ENCODE peak calls at places on chromosomes 16 and 17, in eight cellular contexts. E is breast epithelium, G is lower leg skin, A is BE2C, B is brain microvascular endothelial cell, D is A549, Q is endothelial cell, J is bronchial epithelial cell. Z is an unnamed sample.

GRCh38 chr17:34909040-34909439 is 52.2 kb downstream of the CCT6B start:
- DNase-seq in E (no peak), G (no peak), A (no peak), B (no peak), D (no peak), Q (no peak), J (no peak), Z (no peak)

GRCh38 chr16:80323187-80323807 is 217.5 kb upstream of the DYNLRB2 start:
- DNase-seq in E (no peak), G (no peak), A (no peak), B (no peak), D (no peak), Q (no peak), J (no peak), Z (no peak)

GRCh38 chr16:22425036-22425801 is 50.8 kb upstream of the CDR2 start:
- DNase-seq in E (peak), G (peak), A (no peak), B (no peak), D (no peak), Q (no peak), J (no peak), Z (no peak)

GRCh38 chr16:54204756-54205155 is 81.8 kb downstream of the IRX3 start:
- DNase-seq in E (no peak), G (peak), A (no peak), B (no peak), D (no peak), Q (no peak), J (no peak), Z (no peak)

GRCh38 chr16:200388-200787 is 20.1 kb downstream of the HBQ1 start:
- DNase-seq in E (no peak), G (no peak), A (no peak), B (peak), D (no peak), Q (no peak), J (peak), Z (no peak)

GRCh38 chr16:25493136-25493811 is 198.5 kb upstream of the HS3ST4 start:
- DNase-seq in E (no peak), G (no peak), A (no peak), B (no peak), D (no peak), Q (no peak), J (peak), Z (no peak)

GRCh38 chr17:77569846-77570564 is 388.5 kb upstream of the TNRC6C start:
- DNase-seq in E (no peak), G (no peak), A (no peak), B (no peak), D (no peak), Q (no peak), J (no peak), Z (no peak)

GRCh38 chr16:96935-97381 is 18.9 kb downstream of the MPG start:
- DNase-seq in E (peak), G (peak), A (peak), B (peak), D (peak), Q (peak), J (peak), Z (peak)

GRCh38 chr17:64218066-64218465 is 45.0 kb downstream of the TEX2 start:
- DNase-seq in E (no peak), G (no peak), A (no peak), B (no peak), D (no peak), Q (no peak), J (no peak), Z (no peak)

GRCh38 chr17:71327376-71328059 is 793.3 kb upstream of the SOX9 start:
- DNase-seq in E (no peak), G (no peak), A (no peak), B (peak), D (no peak), Q (no peak), J (peak), Z (no peak)

GRCh38 chr17:37885136-37885535 is 39.1 kb upstream of the TBC1D3K start:
- DNase-seq in E (no peak), G (no peak), A (no peak), B (no peak), D (no peak), Q (no peak), J (no peak), Z (no peak)

GRCh38 chr17:70168979-70169706 is at the start of gene KCNJ2:
- DNase-seq in E (peak), G (peak), A (peak), B (peak), D (peak), Q (peak), J (peak), Z (peak)

GRCh38 chr16:30775381-30776099 is 11.5 kb downstream of the ZNF629 start:
- DNase-seq in E (peak), G (peak), A (peak), B (peak), D (peak), Q (peak), J (peak), Z (peak)

GRCh38 chr17:40791808-40792436 is 7.8 kb downstream of the KRT28 start:
- DNase-seq in E (no peak), G (no peak), A (no peak), B (peak), D (peak), Q (no peak), J (peak), Z (no peak)

GRCh38 chr17:73188011-73188410 is 4.8 kb upstream of the COG1 start:
- DNase-seq in E (no peak), G (no peak), A (no peak), B (no peak), D (no peak), Q (no peak), J (no peak), Z (no peak)

GRCh38 chr17:80252871-80253270 is 7.8 kb upstream of the RNF213 start:
- DNase-seq in E (peak), G (no peak), A (peak), B (no peak), D (peak), Q (peak), J (peak), Z (no peak)
- TF ChIP-seq CTCF in E (peak), G (no peak), A (peak), B (peak), D (peak), Q (no peak), J (peak), Z (peak)

DNA sequence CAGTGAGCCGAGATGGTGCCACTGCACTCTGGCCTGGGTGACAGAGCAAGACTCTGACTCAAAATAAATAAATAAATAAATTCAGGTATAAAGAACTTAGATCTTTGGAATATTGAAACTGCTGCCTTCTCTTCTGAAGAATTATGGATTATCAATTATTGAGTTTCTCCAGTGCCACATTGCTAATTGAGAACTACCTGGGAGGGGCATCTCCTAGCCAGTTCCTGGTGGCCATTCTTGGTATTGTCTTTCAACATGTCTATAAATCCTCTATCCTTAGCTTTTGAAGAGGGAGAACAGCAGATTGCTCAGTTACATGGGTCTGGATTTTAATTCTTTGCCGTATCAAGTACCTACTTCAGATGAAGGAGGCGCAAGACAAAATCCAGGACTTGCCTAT is 29.2 kb downstream of the CALCOCO2 start:
- DNase-seq in E (no peak), G (no peak), A (no peak), B (no peak), D (no peak), Q (no peak), J (no peak), Z (no peak)
- TF ChIP-seq CTCF in E (no peak), G (no peak), A (peak), B (peak), D (no peak), Q (peak), J (peak), Z (peak)

GRCh38 chr17:83195330-83196087 is 116.1 kb downstream of the METRNL start:
- DNase-seq in E (peak), G (peak), A (peak), B (no peak), D (no peak), Q (no peak), J (no peak), Z (no peak)
- TF ChIP-seq CTCF in E (peak), G (no peak), A (no peak), B (peak), D (no peak), Q (no peak), J (peak), Z (no peak)

DNA sequence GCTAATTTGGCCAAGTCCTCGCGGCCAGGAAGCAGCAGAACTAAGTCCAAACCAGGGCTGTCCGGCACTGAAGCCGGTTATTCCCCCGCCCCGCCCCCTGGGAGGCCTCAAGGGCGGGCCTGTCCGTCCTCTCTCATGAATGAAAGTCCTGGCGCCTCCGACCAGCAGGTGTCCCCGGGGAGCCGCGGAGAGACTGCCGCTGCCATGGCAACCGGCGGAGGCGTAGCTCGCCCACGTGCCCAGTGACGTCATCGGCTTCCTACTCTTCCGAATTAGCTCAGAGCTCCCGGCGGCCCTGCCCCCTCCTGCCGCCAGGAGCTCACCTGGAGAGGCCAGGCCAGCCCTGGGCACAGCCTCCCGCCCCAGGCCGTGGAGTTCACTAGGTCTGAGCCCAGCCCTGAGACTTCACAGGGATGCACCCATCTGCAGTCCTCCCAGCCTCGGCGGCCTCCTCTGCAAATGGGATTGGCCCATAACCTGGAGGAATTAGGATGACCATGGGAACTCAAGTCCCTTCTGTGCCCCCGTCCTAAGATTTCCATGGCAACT is 1.3 kb downstream of the SPATA2L start:
- DNase-seq in E (peak), G (peak), A (peak), B (peak), D (peak), Q (peak), J (peak), Z (peak)
- TF ChIP-seq CTCF in E (peak), G (no peak), A (peak), B (peak), D (peak), Q (peak), J (peak), Z (peak)

GRCh38 chr16:27725271-27726010 is 175.5 kb downstream of the KATNIP start:
- DNase-seq in E (no peak), G (no peak), A (no peak), B (no peak), D (no peak), Q (no peak), J (no peak), Z (no peak)
- TF ChIP-seq CTCF in E (no peak), G (no peak), A (no peak), B (no peak), D (no peak), Q (no peak), J (no peak), Z (no peak)

GRCh38 chr17:80811181-80812105 is 180.2 kb upstream of the CHMP6 start:
- DNase-seq in E (peak), G (peak), A (no peak), B (no peak), D (no peak), Q (no peak), J (no peak), Z (no peak)
- TF ChIP-seq CTCF in E (no peak), G (no peak), A (no peak), B (no peak), D (no peak), Q (no peak), J (no peak), Z (no peak)

GRCh38 chr17:7589204-7589868 is 558 bp downstream of the SOX15 start:
- DNase-seq in E (peak), G (peak), A (peak), B (peak), D (peak), Q (peak), J (peak), Z (no peak)

GRCh38 chr17:7587420-7587786 is 2.5 kb downstream of the SOX15 start:
- DNase-seq in E (no peak), G (no peak), A (no peak), B (peak), D (no peak), Q (no peak), J (peak), Z (no peak)

GRCh38 chr17:7587831-7588230 is 2.1 kb downstream of the SOX15 start:
- DNase-seq in E (no peak), G (no peak), A (no peak), B (no peak), D (no peak), Q (no peak), J (peak), Z (no peak)

GRCh38 chr17:7588553-7589203 is 1.2 kb downstream of the SOX15 start:
- DNase-seq in E (no peak), G (no peak), A (no peak), B (no peak), D (no peak), Q (no peak), J (peak), Z (no peak)

GRCh38 chr17:7586673-7587419 is 3.0 kb downstream of the SOX15 start:
- DNase-seq in E (no peak), G (no peak), A (peak), B (no peak), D (peak), Q (no peak), J (peak), Z (no peak)
- TF ChIP-seq CTCF in E (peak), G (no peak), A (peak), B (peak), D (peak), Q (no peak), J (peak), Z (no peak)

Z was measured in type B pancreatic cell.